ENCODE peak calls at places on chromosome 16, in seven cellular contexts. X, O, S, F, Y, V and B are unnamed samples.

GRCh38 chr16:87047221-87048037 is 269.8 kb downstream of the C16orf95 start:
- DNase-seq in X (no peak), O (no peak), S (no peak), F (no peak), Y (no peak), V (no peak), B (no peak)

GRCh38 chr16:47413041-47413440 is 47.8 kb downstream of the ITFG1 start:
- DNase-seq in X (no peak), O (no peak), S (no peak), F (no peak), Y (no peak), V (no peak), B (no peak)

GRCh38 chr16:1108299-1109252 is 12.5 kb upstream of the C1QTNF8 start:
- DNase-seq in X (peak), O (no peak), S (peak), F (no peak), Y (no peak), V (no peak), B (no peak)

GRCh38 chr16:27768651-27769270 is 218.8 kb downstream of the KATNIP start:
- DNase-seq in X (peak), O (no peak), S (no peak), F (no peak), Y (no peak), V (no peak), B (no peak)

GRCh38 chr16:2016407-2016922 is 3.1 kb upstream of the NPW start:
- DNase-seq in X (no peak), O (no peak), S (no peak), F (no peak), Y (no peak), V (peak), B (no peak)

GRCh38 chr16:70804153-70804728 is 3.3 kb upstream of the VAC14 start:
- DNase-seq in X (no peak), O (no peak), S (no peak), F (peak), Y (no peak), V (no peak), B (no peak)

GRCh38 chr16:31243734-31244670 is 15.8 kb upstream of the ITGAM start:
- DNase-seq in X (no peak), O (no peak), S (no peak), F (no peak), Y (no peak), V (no peak), B (peak)

GRCh38 chr16:49775581-49775980 is 80.3 kb downstream of the ZNF423 start:
- DNase-seq in X (no peak), O (no peak), S (no peak), F (no peak), Y (no peak), V (no peak), B (no peak)

GRCh38 chr16:53509906-53510703 is 7.1 kb upstream of the AKTIP start:
- DNase-seq in X (peak), O (peak), S (peak), F (peak), Y (peak), V (peak), B (peak)

GRCh38 chr16:59527206-59527997 is 793.3 kb upstream of the GOT2 start:
- DNase-seq in X (no peak), O (peak), S (no peak), F (peak), Y (no peak), V (no peak), B (no peak)

GRCh38 chr16:3481696-3482658 is 13.3 kb downstream of the C16orf90 start:
- DNase-seq in X (no peak), O (no peak), S (no peak), F (no peak), Y (no peak), V (no peak), B (no peak)

GRCh38 chr16:47460301-47460754 is 535 bp downstream of the ITFG1 start:
- DNase-seq in X (no peak), O (no peak), S (no peak), F (no peak), Y (no peak), V (no peak), B (no peak)

GRCh38 chr16:84930298-84931106 is 80.8 kb downstream of the ZDHHC7 start:
- DNase-seq in X (no peak), O (no peak), S (no peak), F (no peak), Y (no peak), V (no peak), B (no peak)

GRCh38 chr16:50956637-50957036 is 194.4 kb downstream of the SALL1 start:
- DNase-seq in X (no peak), O (no peak), S (no peak), F (no peak), Y (no peak), V (no peak), B (peak)

GRCh38 chr16:3431779-3432219 is 11.5 kb downstream of the ZNF597 start:
- DNase-seq in X (no peak), O (no peak), S (peak), F (no peak), Y (peak), V (no peak), B (no peak)

GRCh38 chr16:651844-652243 is 2.7 kb downstream of the WDR90 start:
- DNase-seq in X (no peak), O (no peak), S (no peak), F (no peak), Y (no peak), V (no peak), B (no peak)

GRCh38 chr16:54171855-54172537 is 114.6 kb downstream of the IRX3 start:
- DNase-seq in X (no peak), O (no peak), S (no peak), F (peak), Y (no peak), V (peak), B (no peak)

DNA sequence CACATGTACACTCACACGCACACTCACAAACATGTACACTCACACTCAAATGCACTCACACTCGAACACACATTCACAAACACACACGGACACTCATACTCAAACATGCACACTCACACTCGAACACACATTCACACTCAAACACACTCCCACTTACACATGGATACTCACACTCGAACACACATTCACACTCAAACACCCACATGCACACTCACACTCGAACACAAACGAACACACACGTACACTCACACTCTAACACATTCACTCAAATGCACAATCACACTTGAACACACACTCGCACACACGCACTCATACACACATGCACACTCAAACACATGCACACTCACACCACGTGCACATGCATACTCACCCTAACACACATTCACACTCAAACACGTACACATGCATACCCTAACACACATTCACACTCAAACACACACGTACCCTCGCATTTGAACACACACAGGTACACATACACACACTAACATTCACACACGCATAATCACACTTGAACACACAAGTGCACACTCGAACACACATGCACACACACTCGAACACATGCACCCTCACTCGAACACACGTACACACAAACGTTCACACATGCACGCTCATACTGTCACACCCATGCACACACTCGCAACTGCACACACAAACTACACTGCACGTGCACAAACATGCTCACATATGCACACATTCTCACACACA is 41.8 kb downstream of the CFAP20 start:
- DNase-seq in X (no peak), O (no peak), S (no peak), F (no peak), Y (no peak), V (no peak), B (no peak)
- TF ChIP-seq CTCF in X (no peak), O (no peak), S (no peak), F (no peak), Y (no peak), V (no peak), B (no peak)

DNA sequence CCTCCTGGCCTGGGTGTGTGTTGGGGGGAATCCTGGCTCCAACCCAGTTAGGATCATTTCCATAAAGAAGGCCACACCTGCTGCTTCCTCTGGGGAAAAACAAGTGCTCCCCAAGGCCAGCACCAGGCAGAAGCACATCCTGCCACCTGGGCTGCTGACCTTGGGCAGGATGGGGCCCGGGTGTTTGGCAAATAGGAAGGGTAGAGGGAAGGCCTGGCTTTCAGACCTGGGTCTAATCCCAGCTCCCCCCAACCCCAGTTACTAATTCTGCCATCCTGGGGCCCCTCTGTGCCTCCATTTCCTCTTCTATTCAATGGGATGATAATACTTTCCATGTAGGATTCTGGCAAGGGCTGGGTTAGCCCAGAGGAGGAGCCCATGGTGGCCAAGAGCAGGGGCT is 3.0 kb upstream of the NLRC5 start:
- DNase-seq in X (no peak), O (no peak), S (no peak), F (no peak), Y (no peak), V (no peak), B (no peak)
- H3K4me3 ChIP-seq in X (no peak), O (no peak), S (no peak), F (no peak), Y (no peak), V (no peak), B (no peak)

GRCh38 chr16:75494184-75494583 is 1.1 kb downstream of the CHST6 start:
- DNase-seq in X (no peak), O (no peak), S (no peak), F (no peak), Y (no peak), V (no peak), B (no peak)

GRCh38 chr16:75496546-75496945 is 1.3 kb upstream of the CHST6 start:
- DNase-seq in X (no peak), O (no peak), S (no peak), F (no peak), Y (no peak), V (no peak), B (no peak)

GRCh38 chr16:75494696-75495601 is at the start of gene CHST6:
- DNase-seq in X (peak), O (no peak), S (peak), F (peak), Y (no peak), V (peak), B (peak)

GRCh38 chr16:75488322-75488721 is 6.9 kb downstream of the CHST6 start:
- DNase-seq in X (no peak), O (no peak), S (no peak), F (no peak), Y (no peak), V (no peak), B (no peak)

GRCh38 chr16:75491876-75492275 is 3.4 kb downstream of the CHST6 start:
- DNase-seq in X (no peak), O (peak), S (no peak), F (peak), Y (no peak), V (peak), B (peak)
- TF ChIP-seq CTCF in X (no peak), O (no peak), S (no peak), F (peak), Y (no peak), V (peak), B (peak)

GRCh38 chr16:83830091-83830768 is 22.5 kb downstream of the HSBP1 start:
- DNase-seq in X (no peak), O (no peak), S (no peak), F (no peak), Y (no peak), V (no peak), B (no peak)
- H3K4me3 ChIP-seq in X (no peak), O (no peak), S (no peak), F (no peak), Y (no peak), V (no peak), B (no peak)

GRCh38 chr16:55622930-55623561 is 32.7 kb upstream of the SLC6A2 start:
- DNase-seq in X (no peak), O (peak), S (no peak), F (peak), Y (no peak), V (peak), B (no peak)
- TF ChIP-seq CTCF in X (no peak), O (peak), S (no peak), F (peak), Y (no peak), V (peak), B (peak)

DNA sequence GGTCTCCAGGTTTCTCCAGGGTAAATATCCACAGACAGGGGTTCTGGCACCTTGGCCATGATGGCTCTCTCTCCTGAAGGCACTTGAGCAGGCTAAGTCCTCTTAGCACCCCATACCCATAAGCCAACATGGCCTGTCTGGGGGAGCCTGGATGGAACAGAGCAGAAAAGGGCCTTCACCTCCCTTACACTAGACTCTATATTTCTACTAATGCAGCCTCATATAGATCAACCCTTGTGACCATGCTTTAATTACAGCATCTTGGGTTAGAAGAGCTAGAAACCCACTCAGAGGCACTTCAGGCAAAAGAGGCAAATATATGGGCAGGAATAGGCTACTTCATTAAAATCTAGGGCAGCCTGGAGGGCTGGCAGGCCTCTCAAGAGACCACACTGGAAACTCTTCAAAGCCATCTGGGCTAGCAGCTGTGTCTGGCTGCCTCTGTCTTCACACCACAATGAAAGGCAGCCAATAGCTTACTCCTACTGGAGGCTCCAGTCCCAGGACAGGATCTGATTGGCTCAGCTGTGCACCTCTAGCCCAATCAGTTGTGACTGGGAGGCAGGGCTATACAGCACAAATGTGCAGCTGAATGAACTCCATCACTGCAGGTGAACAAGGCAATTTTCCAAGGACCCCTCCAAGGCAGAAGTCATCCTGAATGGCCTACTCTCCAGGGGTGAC is 4.7 kb upstream of the CDT1 start:
- DNase-seq in X (no peak), O (no peak), S (no peak), F (no peak), Y (no peak), V (no peak), B (peak)
- H3K4me3 ChIP-seq in X (no peak), O (no peak), S (no peak), F (no peak), Y (no peak), V (no peak), B (no peak)